ENCODE peak calls at places on chromosomes 16 and 17, in five cellular contexts. Y, P, J, H and X are unnamed samples.

GRCh38 chr17:10050597-10051101 is 145.6 kb upstream of the RCVRN start:
- DNase-seq in Y (peak), P (no peak), J (no peak), H (no peak), X (no peak)

GRCh38 chr17:82837586-82838320 is 2.1 kb downstream of the ZNF750 start:
- DNase-seq in Y (no peak), P (no peak), J (peak), H (no peak), X (no peak)

GRCh38 chr17:27818311-27819170 is 18.2 kb upstream of the NOS2 start:
- DNase-seq in Y (no peak), P (no peak), J (peak), H (no peak), X (no peak)

GRCh38 chr16:87971933-87972332 is 20.7 kb downstream of the BANP start:
- DNase-seq in Y (no peak), P (no peak), J (no peak), H (no peak), X (no peak)

GRCh38 chr16:4529085-4530060 is 9.2 kb downstream of the CDIP1 start:
- DNase-seq in Y (no peak), P (no peak), J (no peak), H (no peak), X (no peak)

GRCh38 chr16:57619606-57620315 is 8.7 kb upstream of the ADGRG1 start:
- DNase-seq in Y (peak), P (no peak), J (peak), H (peak), X (no peak)

GRCh38 chr16:57299009-57299718 is 14.7 kb upstream of the PLLP start:
- DNase-seq in Y (peak), P (peak), J (no peak), H (no peak), X (no peak)

GRCh38 chr16:67326472-67327309 is at the start of the genes KCTD19 and LRRC36:
- DNase-seq in Y (peak), P (peak), J (peak), H (peak), X (peak)

GRCh38 chr16:84907575-84907974 is 87.8 kb downstream of the CRISPLD2 start:
- DNase-seq in Y (no peak), P (no peak), J (no peak), H (no peak), X (no peak)

GRCh38 chr17:34885076-34885475 is 76.2 kb downstream of the CCT6B start:
- DNase-seq in Y (no peak), P (no peak), J (no peak), H (no peak), X (no peak)

GRCh38 chr16:76450890-76451289 is 173.7 kb downstream of the CNTNAP4 start:
- DNase-seq in Y (no peak), P (no peak), J (no peak), H (no peak), X (no peak)